ENCODE peak calls at places on chromosomes 12 and 14, in four cellular contexts. N, C, W and Y are unnamed samples.

GRCh38 chr12:45726594-45727300 is 2.8 kb upstream of the ARID2 start:
- DNase-seq in C (peak; percentile 58), W (peak; percentile 58), N (no peak), Y (no peak)

GRCh38 chr14:103899316-103899715 is 28.9 kb upstream of the TDRD9 start:
- DNase-seq in W (no peak), N (no peak), C (no peak), Y (no peak)

GRCh38 chr12:90484130-90484529 is 470.8 kb downstream of the CCER1 start:
- DNase-seq in W (peak; percentile 72), N (no peak), C (no peak), Y (no peak)

GRCh38 chr14:74973003-74973614 is 17.7 kb upstream of the PGF start:
- DNase-seq in N (no peak), C (peak; percentile 60), W (no peak), Y (no peak)

GRCh38 chr12:107359382-107359781 is 266.0 kb upstream of the CRY1 start:
- DNase-seq in W (no peak), C (no peak), N (no peak), Y (peak; percentile 70)

GRCh38 chr14:82067221-82067620 is 533.6 kb upstream of the SEL1L start:
- DNase-seq in N (no peak), C (no peak), W (peak; percentile 22), Y (no peak)

GRCh38 chr14:104291123-104292000 is 153.0 kb downstream of the KIF26A start:
- DNase-seq in W (peak; percentile 81), C (no peak), N (no peak), Y (no peak)

GRCh38 chr14:43786066-43786762 is 720.9 kb downstream of the FSCB start:
- DNase-seq in N (no peak), W (no peak), C (peak; percentile 8), Y (no peak)

GRCh38 chr12:6612652-6613014 is 5.5 kb upstream of the CHD4 start:
- DNase-seq in C (no peak), W (no peak), N (no peak), Y (no peak)

GRCh38 chr12:93125126-93125525 is 196.0 kb upstream of the EEA1 start:
- DNase-seq in N (no peak), C (no peak), W (no peak), Y (no peak)

GRCh38 chr12:75720807-75721206 is 209.4 kb upstream of the KRR1 start:
- DNase-seq in C (no peak), N (no peak), W (peak; percentile 58), Y (no peak)

GRCh38 chr14:93114068-93114710 is 1.5 kb downstream of the ITPK1 start:
- DNase-seq in W (no peak), N (no peak), C (no peak), Y (peak; percentile 24)

GRCh38 chr14:104115131-104115600 is 23.2 kb upstream of the KIF26A start:
- DNase-seq in W (no peak), C (no peak), N (no peak), Y (no peak)

GRCh38 chr14:68967459-68967940 is 11.6 kb downstream of the ACTN1 start:
- DNase-seq in C (no peak), N (no peak), W (no peak), Y (no peak)

GRCh38 chr12:54009171-54010052 is 627 bp downstream of the HOXC8 start:
- DNase-seq in C (no peak), N (no peak), W (no peak), Y (no peak)

GRCh38 chr12:64733857-64734256 is 25.3 kb downstream of the GNS start:
- DNase-seq in C (peak; percentile 17), W (peak; percentile 12), N (no peak), Y (peak; percentile 64)

GRCh38 chr12:71665109-71665476 is 992 bp downstream of the THAP2 start:
- DNase-seq in N (no peak), C (no peak), W (no peak), Y (no peak)

GRCh38 chr14:67999693-68000384 is 180.3 kb downstream of the RAD51B start:
- DNase-seq in W (no peak), N (peak; percentile 73), C (no peak), Y (peak; percentile 77)

GRCh38 chr12:49098035-49098451 is 3.4 kb upstream of the DHH start:
- DNase-seq in C (peak; percentile 34), W (peak; percentile 69), N (no peak), Y (peak; percentile 61)

GRCh38 chr14:67480011-67480410 is 8.5 kb downstream of the TMEM229B start:
- DNase-seq in W (peak; percentile 53), N (no peak), C (no peak), Y (no peak)

GRCh38 chr14:85519661-85520305 is 10.2 kb upstream of the FLRT2 start:
- DNase-seq in N (no peak), C (no peak), W (no peak), Y (no peak)

GRCh38 chr14:103706551-103707328 is 8.5 kb downstream of the XRCC3 start:
- DNase-seq in C (no peak), W (no peak), N (no peak), Y (no peak)

GRCh38 chr14:74549588-74549987 is 56.0 kb downstream of the ISCA2 start:
- DNase-seq in W (no peak), C (no peak), N (no peak), Y (peak; percentile 52)

GRCh38 chr14:28777773-28778606 is 11.4 kb downstream of the FOXG1 start:
- DNase-seq in W (no peak), N (no peak), C (no peak), Y (no peak)

DNA sequence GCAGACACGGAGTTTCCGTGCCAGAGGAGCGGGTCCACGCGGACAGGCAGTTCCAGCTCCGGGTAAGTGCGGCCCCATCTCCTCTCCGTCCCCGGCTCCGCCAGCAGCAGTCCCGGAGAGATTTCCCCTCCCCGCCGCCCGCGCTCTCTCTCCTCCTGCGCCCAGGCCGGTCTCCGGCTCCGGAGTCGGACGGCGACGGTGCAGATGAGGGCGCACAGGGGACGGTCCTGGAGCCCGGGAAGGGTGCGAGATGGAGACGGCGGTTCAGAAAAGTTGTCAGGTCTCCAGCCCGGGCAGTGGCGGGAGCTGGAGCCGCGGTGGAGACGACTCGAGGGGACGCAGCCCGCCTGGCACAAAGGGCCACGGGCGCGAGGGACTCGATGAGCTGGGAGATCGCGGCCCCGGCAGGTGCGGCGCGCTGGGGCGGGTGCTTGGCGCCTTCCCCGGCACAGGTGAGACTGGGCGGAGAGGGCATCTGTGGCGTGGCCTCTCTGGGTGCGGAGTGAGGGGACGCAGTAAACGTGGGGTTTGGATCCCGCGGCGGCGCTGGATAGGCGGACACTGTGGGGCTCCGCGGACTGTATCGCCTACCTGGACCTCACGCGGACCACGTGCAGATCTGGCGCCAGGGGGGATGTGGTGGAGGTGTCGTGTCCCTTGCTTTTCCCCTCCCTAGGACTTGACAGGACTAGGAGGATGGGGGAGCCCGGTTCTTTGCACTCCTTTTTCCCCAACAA is 1540.3 kb upstream of the TMEM132C start:
- DNase-seq in C (no peak), N (no peak), W (peak; percentile 37), Y (no peak)
- H3K4me3 ChIP-seq in C (no peak overlapping the region), N (peak overlapping the region; percentile 10), W (peak overlapping the region; percentile 3), Y (no peak overlapping the region)

GRCh38 chr12:108691154-108691994 is 39.9 kb downstream of the CORO1C start:
- DNase-seq in N (peak; percentile 98), C (peak; percentile 100), W (peak; percentile 97), Y (peak; percentile 100)

GRCh38 chr12:108693781-108694180 is 37.5 kb downstream of the CORO1C start:
- DNase-seq in W (no peak), C (no peak), N (no peak), Y (no peak)

GRCh38 chr12:108693186-108693585 is 38.1 kb downstream of the CORO1C start:
- DNase-seq in W (no peak), C (no peak), N (no peak), Y (no peak)

GRCh38 chr12:108690799-108691153 is 40.5 kb downstream of the CORO1C start:
- DNase-seq in W (no peak), C (no peak), N (no peak), Y (no peak)

GRCh38 chr12:108691995-108692808 is 39.1 kb downstream of the CORO1C start:
- DNase-seq in C (peak; percentile 80), W (peak; percentile 71), N (no peak), Y (peak; percentile 49)
- H3K4me3 ChIP-seq in C (peak overlapping the region; percentile 36), W (no peak overlapping the region), N (no peak overlapping the region), Y (no peak overlapping the region)

DNA sequence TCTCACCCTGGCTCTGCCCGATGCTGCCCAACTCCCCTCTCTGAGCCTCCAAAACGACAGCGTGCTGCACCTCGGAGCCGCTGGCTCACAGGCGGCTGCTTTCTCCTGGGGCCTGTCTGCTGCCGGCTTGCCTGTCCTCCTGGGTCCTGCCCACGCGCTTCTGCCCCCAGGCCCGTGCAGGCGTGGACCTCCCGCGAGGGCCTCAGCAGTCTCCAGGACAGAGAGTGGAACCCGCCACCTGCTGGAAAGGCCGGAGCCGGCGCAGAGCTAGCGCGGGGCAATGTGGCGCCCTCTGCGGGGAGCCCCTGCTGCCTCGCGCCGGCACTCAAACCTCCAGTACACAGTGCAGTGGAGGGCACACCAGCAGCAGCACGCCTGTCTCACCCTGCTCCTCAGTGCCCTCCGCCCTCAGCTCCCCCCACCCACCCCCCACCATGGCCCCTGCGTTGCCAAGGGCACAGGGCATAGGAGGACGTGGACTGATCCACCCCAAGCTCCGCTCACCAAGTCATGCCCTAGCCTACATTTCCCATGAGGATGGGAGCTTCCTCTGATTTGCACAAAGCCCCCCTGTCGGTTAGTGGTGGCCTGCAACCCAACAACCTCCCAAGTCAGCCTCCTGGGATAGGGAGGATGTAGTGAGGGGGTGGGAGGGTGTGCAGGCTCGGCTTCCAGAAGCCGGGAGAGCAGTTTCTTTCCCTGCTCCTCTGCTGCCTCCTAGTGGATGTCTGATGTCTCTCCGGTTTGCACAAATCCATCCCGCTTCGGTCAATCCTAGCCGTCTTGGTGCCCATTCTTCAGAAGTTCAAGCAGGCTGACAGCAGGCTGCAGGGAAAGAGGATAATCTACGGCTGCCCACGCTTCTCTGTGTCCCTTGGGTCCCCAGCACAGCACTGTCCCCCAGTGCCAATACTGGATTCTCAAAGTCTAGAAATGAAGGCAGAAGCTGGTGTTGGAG is 25.2 kb downstream of the KRT8 start:
- DNase-seq in W (peak; percentile 91), N (peak; percentile 74), C (peak; percentile 53), Y (peak; percentile 92)
- H3K4me3 ChIP-seq in W (no peak overlapping the region), N (no peak overlapping the region), C (peak overlapping the region; percentile 35), Y (peak overlapping the region; percentile 46)

GRCh38 chr14:106848330-106849121 is 1322.1 kb downstream of the TMEM121 start:
- DNase-seq in N (no peak), C (no peak), W (no peak), Y (no peak)

GRCh38 chr14:106844608-106845285 is 1318.4 kb downstream of the TMEM121 start:
- DNase-seq in C (peak; percentile 38), N (no peak), W (no peak), Y (no peak)

GRCh38 chr14:106843951-106844483 is 1317.6 kb downstream of the TMEM121 start:
- DNase-seq in C (no peak), W (no peak), N (no peak), Y (no peak)

GRCh38 chr14:106845286-106846087 is 1319.1 kb downstream of the TMEM121 start:
- DNase-seq in C (no peak), W (no peak), N (no peak), Y (no peak)

GRCh38 chr14:106846218-106846617 is 1319.8 kb downstream of the TMEM121 start:
- DNase-seq in C (no peak), W (no peak), N (no peak), Y (no peak)
- H3K4me3 ChIP-seq in C (no peak overlapping the region), W (no peak overlapping the region), N (no peak overlapping the region), Y (no peak overlapping the region)

DNA sequence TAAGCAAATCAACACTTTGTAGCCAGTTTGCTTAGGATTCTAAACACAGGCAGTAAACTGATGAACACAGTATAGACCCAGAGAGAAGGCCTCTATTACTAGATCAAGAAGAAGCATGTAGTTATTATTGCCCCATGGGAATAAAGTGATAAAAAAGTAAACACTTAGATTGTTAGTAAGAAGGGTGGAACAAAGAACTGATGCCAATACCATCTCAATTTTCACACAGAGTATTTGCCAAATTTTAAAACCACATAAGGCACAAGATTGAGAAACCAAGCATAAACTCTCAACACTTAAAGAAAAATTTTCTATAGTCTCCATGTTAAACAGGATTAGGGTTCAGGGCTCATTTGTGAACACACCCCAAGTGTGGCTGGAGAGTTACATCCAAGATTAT is 77.0 kb upstream of the SYT1 start:
- DNase-seq in N (peak; percentile 1), W (no peak), C (no peak), Y (no peak)
- H3K4me3 ChIP-seq in N (no peak overlapping the region), W (no peak overlapping the region), C (no peak overlapping the region), Y (no peak overlapping the region)

GRCh38 chr14:24576178-24576577 is at the start of gene CTSG:
- DNase-seq in C (no peak), W (no peak), N (no peak), Y (no peak)
- H3K4me3 ChIP-seq in C (no peak within 1 kb of the TSS), W (no peak within 1 kb of the TSS), N (no peak within 1 kb of the TSS), Y (no peak within 1 kb of the TSS)